ENCODE peak calls at places on chromosome 20, in six cellular contexts. One of them, this sample, is unnamed.

GRCh38 chr20:7199867-7200266 is 432.4 kb downstream of the BMP2 start:
- DNase-seq in retinal pigment epithelial cell: no peak
- DNase-seq in epithelial cell of esophagus: no peak
- DNase-seq in pancreas: no peak
- DNase-seq in CD4-positive, alpha-beta T cell: no peak
- DNase-seq in lower leg skin: no peak
- DNase-seq in this sample: no peak

GRCh38 chr20:61061981-61062380 is 190.1 kb upstream of the CDH4 start:
- DNase-seq in retinal pigment epithelial cell: no peak
- DNase-seq in epithelial cell of esophagus: no peak
- DNase-seq in pancreas: no peak
- DNase-seq in CD4-positive, alpha-beta T cell: no peak
- DNase-seq in lower leg skin: no peak
- DNase-seq in this sample: no peak

GRCh38 chr20:44027686-44028340 is 113.2 kb downstream of the TOX2 start:
- DNase-seq in retinal pigment epithelial cell: no peak
- DNase-seq in epithelial cell of esophagus: no peak
- DNase-seq in pancreas: no peak
- DNase-seq in CD4-positive, alpha-beta T cell: no peak
- DNase-seq in lower leg skin: no peak
- DNase-seq in this sample: peak; percentile 73

GRCh38 chr20:50691585-50692552 is 527 bp upstream of the RIPOR3 start:
- DNase-seq in retinal pigment epithelial cell: no peak
- DNase-seq in epithelial cell of esophagus: peak; percentile 69
- DNase-seq in pancreas: no peak
- DNase-seq in CD4-positive, alpha-beta T cell: no peak
- DNase-seq in lower leg skin: peak; percentile 61
- DNase-seq in this sample: no peak

GRCh38 chr20:45117581-45117980 is 2.6 kb upstream of the WFDC5 start:
- DNase-seq in retinal pigment epithelial cell: no peak
- DNase-seq in epithelial cell of esophagus: no peak
- DNase-seq in pancreas: no peak
- DNase-seq in CD4-positive, alpha-beta T cell: no peak
- DNase-seq in lower leg skin: no peak
- DNase-seq in this sample: no peak

GRCh38 chr20:57224641-57225138 is 41.8 kb downstream of the BMP7 start:
- DNase-seq in retinal pigment epithelial cell: no peak
- DNase-seq in epithelial cell of esophagus: no peak
- DNase-seq in pancreas: no peak
- DNase-seq in CD4-positive, alpha-beta T cell: no peak
- DNase-seq in lower leg skin: peak; percentile 25
- DNase-seq in this sample: no peak

GRCh38 chr20:33437141-33437911 is 6.2 kb downstream of the SNTA1 start:
- DNase-seq in retinal pigment epithelial cell: peak; percentile 83
- DNase-seq in epithelial cell of esophagus: no peak
- DNase-seq in pancreas: peak; percentile 41
- DNase-seq in CD4-positive, alpha-beta T cell: no peak
- DNase-seq in lower leg skin: no peak
- DNase-seq in this sample: peak; percentile 91

GRCh38 chr20:47453167-47453782 is 48.4 kb upstream of the NCOA3 start:
- DNase-seq in retinal pigment epithelial cell: no peak
- DNase-seq in epithelial cell of esophagus: peak; percentile 95
- DNase-seq in pancreas: no peak
- DNase-seq in CD4-positive, alpha-beta T cell: no peak
- DNase-seq in lower leg skin: no peak
- DNase-seq in this sample: no peak

GRCh38 chr20:2519115-2519815 is 10.6 kb upstream of the ZNF343 start:
- DNase-seq in retinal pigment epithelial cell: no peak
- DNase-seq in epithelial cell of esophagus: no peak
- DNase-seq in pancreas: no peak
- DNase-seq in CD4-positive, alpha-beta T cell: no peak
- DNase-seq in lower leg skin: no peak
- DNase-seq in this sample: no peak

GRCh38 chr20:64058536-64058935 is 4.5 kb upstream of the TCEA2 start:
- DNase-seq in retinal pigment epithelial cell: no peak
- DNase-seq in epithelial cell of esophagus: no peak
- DNase-seq in pancreas: no peak
- DNase-seq in CD4-positive, alpha-beta T cell: no peak
- DNase-seq in lower leg skin: no peak
- DNase-seq in this sample: no peak

GRCh38 chr20:24959591-24960301 is 10.7 kb downstream of the CST7 start:
- DNase-seq in retinal pigment epithelial cell: no peak
- DNase-seq in epithelial cell of esophagus: no peak
- DNase-seq in pancreas: no peak
- DNase-seq in CD4-positive, alpha-beta T cell: no peak
- DNase-seq in lower leg skin: no peak
- DNase-seq in this sample: peak; percentile 63

GRCh38 chr20:25864986-25865714 is 168.5 kb upstream of the ZNF337 start:
- DNase-seq in retinal pigment epithelial cell: no peak
- DNase-seq in epithelial cell of esophagus: no peak
- DNase-seq in pancreas: no peak
- DNase-seq in CD4-positive, alpha-beta T cell: no peak
- DNase-seq in lower leg skin: no peak
- DNase-seq in this sample: peak; percentile 77

GRCh38 chr20:48626226-48626937 is 201.4 kb downstream of the PREX1 start:
- DNase-seq in retinal pigment epithelial cell: no peak
- DNase-seq in epithelial cell of esophagus: no peak
- DNase-seq in pancreas: no peak
- DNase-seq in CD4-positive, alpha-beta T cell: no peak
- DNase-seq in lower leg skin: no peak
- DNase-seq in this sample: no peak

GRCh38 chr20:62668441-62669027 is 26.2 kb downstream of the SLCO4A1 start:
- DNase-seq in retinal pigment epithelial cell: no peak
- DNase-seq in epithelial cell of esophagus: peak; percentile 73
- DNase-seq in pancreas: peak; percentile 83
- DNase-seq in CD4-positive, alpha-beta T cell: peak; percentile 24
- DNase-seq in lower leg skin: peak; percentile 69
- DNase-seq in this sample: peak; percentile 91

GRCh38 chr20:38545771-38546170 is 35.2 kb upstream of the ADIG start:
- DNase-seq in retinal pigment epithelial cell: no peak
- DNase-seq in epithelial cell of esophagus: no peak
- DNase-seq in pancreas: no peak
- DNase-seq in CD4-positive, alpha-beta T cell: no peak
- DNase-seq in lower leg skin: no peak
- DNase-seq in this sample: no peak

GRCh38 chr20:57022306-57022705 is 244.1 kb downstream of the BMP7 start:
- DNase-seq in retinal pigment epithelial cell: no peak
- DNase-seq in epithelial cell of esophagus: no peak
- DNase-seq in pancreas: no peak
- DNase-seq in CD4-positive, alpha-beta T cell: no peak
- DNase-seq in lower leg skin: no peak
- DNase-seq in this sample: no peak

GRCh38 chr20:20083796-20084195 is 31.5 kb downstream of the CFAP61 start:
- DNase-seq in retinal pigment epithelial cell: no peak
- DNase-seq in epithelial cell of esophagus: peak; percentile 47
- DNase-seq in pancreas: no peak
- DNase-seq in CD4-positive, alpha-beta T cell: no peak
- DNase-seq in lower leg skin: no peak
- DNase-seq in this sample: no peak

GRCh38 chr20:51319522-51319921 is 223.0 kb downstream of the NFATC2 start:
- DNase-seq in retinal pigment epithelial cell: no peak
- DNase-seq in epithelial cell of esophagus: no peak
- DNase-seq in pancreas: no peak
- DNase-seq in CD4-positive, alpha-beta T cell: no peak
- DNase-seq in lower leg skin: no peak
- DNase-seq in this sample: no peak

GRCh38 chr20:32017711-32018251 is 7.5 kb downstream of the CCM2L start:
- DNase-seq in retinal pigment epithelial cell: no peak
- DNase-seq in epithelial cell of esophagus: peak; percentile 71
- DNase-seq in pancreas: peak; percentile 74
- DNase-seq in CD4-positive, alpha-beta T cell: peak; percentile 28
- DNase-seq in lower leg skin: no peak
- DNase-seq in this sample: no peak

GRCh38 chr20:13648291-13648690 is 9.6 kb upstream of the TASP1 start:
- DNase-seq in retinal pigment epithelial cell: no peak
- DNase-seq in epithelial cell of esophagus: no peak
- DNase-seq in pancreas: no peak
- DNase-seq in CD4-positive, alpha-beta T cell: no peak
- DNase-seq in lower leg skin: no peak
- DNase-seq in this sample: no peak

GRCh38 chr20:13638496-13639477 is at the start of gene TASP1:
- DNase-seq in retinal pigment epithelial cell: peak; percentile 81
- DNase-seq in epithelial cell of esophagus: peak; percentile 100
- DNase-seq in pancreas: peak; percentile 99
- DNase-seq in CD4-positive, alpha-beta T cell: peak; percentile 94
- DNase-seq in lower leg skin: peak; percentile 97
- DNase-seq in this sample: peak; percentile 97

GRCh38 chr20:13649548-13649947 is 10.8 kb upstream of the TASP1 start:
- DNase-seq in retinal pigment epithelial cell: no peak
- DNase-seq in epithelial cell of esophagus: no peak
- DNase-seq in pancreas: no peak
- DNase-seq in CD4-positive, alpha-beta T cell: no peak
- DNase-seq in lower leg skin: peak; percentile 50
- DNase-seq in this sample: no peak

GRCh38 chr20:13648872-13649271 is 10.1 kb upstream of the TASP1 start:
- DNase-seq in retinal pigment epithelial cell: no peak
- DNase-seq in epithelial cell of esophagus: no peak
- DNase-seq in pancreas: no peak
- DNase-seq in CD4-positive, alpha-beta T cell: no peak
- DNase-seq in lower leg skin: no peak
- DNase-seq in this sample: no peak

GRCh38 chr20:13644010-13644409 is 5.3 kb upstream of the TASP1 start:
- DNase-seq in retinal pigment epithelial cell: no peak
- DNase-seq in epithelial cell of esophagus: peak; percentile 83
- DNase-seq in pancreas: no peak
- DNase-seq in CD4-positive, alpha-beta T cell: no peak
- DNase-seq in lower leg skin: no peak
- DNase-seq in this sample: no peak
- TF ChIP-seq CTCF in retinal pigment epithelial cell: no peak
- TF ChIP-seq CTCF in epithelial cell of esophagus: no peak
- TF ChIP-seq CTCF in pancreas: no peak
- TF ChIP-seq CTCF in CD4-positive, alpha-beta T cell: no peak
- TF ChIP-seq CTCF in lower leg skin: no peak
- TF ChIP-seq CTCF in this sample: no peak

GRCh38 chr20:36547186-36548005 is 6.1 kb downstream of the MYL9 start:
- DNase-seq in retinal pigment epithelial cell: no peak
- DNase-seq in epithelial cell of esophagus: no peak
- DNase-seq in pancreas: no peak
- DNase-seq in CD4-positive, alpha-beta T cell: no peak
- DNase-seq in lower leg skin: no peak
- DNase-seq in this sample: no peak

GRCh38 chr20:36546111-36546736 is 4.9 kb downstream of the MYL9 start:
- DNase-seq in retinal pigment epithelial cell: no peak
- DNase-seq in epithelial cell of esophagus: no peak
- DNase-seq in pancreas: no peak
- DNase-seq in CD4-positive, alpha-beta T cell: no peak
- DNase-seq in lower leg skin: no peak
- DNase-seq in this sample: no peak

GRCh38 chr20:36548704-36549627 is 7.6 kb downstream of the MYL9 start:
- DNase-seq in retinal pigment epithelial cell: no peak
- DNase-seq in epithelial cell of esophagus: no peak
- DNase-seq in pancreas: no peak
- DNase-seq in CD4-positive, alpha-beta T cell: no peak
- DNase-seq in lower leg skin: no peak
- DNase-seq in this sample: no peak

GRCh38 chr20:36549628-36549941 is 8.3 kb downstream of the MYL9 start:
- DNase-seq in retinal pigment epithelial cell: no peak
- DNase-seq in epithelial cell of esophagus: no peak
- DNase-seq in pancreas: no peak
- DNase-seq in CD4-positive, alpha-beta T cell: no peak
- DNase-seq in lower leg skin: no peak
- DNase-seq in this sample: no peak

GRCh38 chr20:36548006-36548315 is 6.6 kb downstream of the MYL9 start:
- DNase-seq in retinal pigment epithelial cell: no peak
- DNase-seq in epithelial cell of esophagus: no peak
- DNase-seq in pancreas: no peak
- DNase-seq in CD4-positive, alpha-beta T cell: no peak
- DNase-seq in lower leg skin: no peak
- DNase-seq in this sample: no peak
- TF ChIP-seq CTCF in retinal pigment epithelial cell: peak; percentile 39
- TF ChIP-seq CTCF in epithelial cell of esophagus: peak; percentile 7
- TF ChIP-seq CTCF in pancreas: no peak
- TF ChIP-seq CTCF in CD4-positive, alpha-beta T cell: no peak
- TF ChIP-seq CTCF in lower leg skin: no peak
- TF ChIP-seq CTCF in this sample: peak; percentile 27

GRCh38 chr20:23363257-23363649 is 1.3 kb downstream of the GZF1 start:
- DNase-seq in retinal pigment epithelial cell: no peak
- DNase-seq in epithelial cell of esophagus: no peak
- DNase-seq in pancreas: no peak
- DNase-seq in CD4-positive, alpha-beta T cell: no peak
- DNase-seq in lower leg skin: no peak
- DNase-seq in this sample: no peak

GRCh38 chr20:23361108-23361650 is 803 bp upstream of the GZF1 start:
- DNase-seq in retinal pigment epithelial cell: no peak
- DNase-seq in epithelial cell of esophagus: peak; percentile 38
- DNase-seq in pancreas: no peak
- DNase-seq in CD4-positive, alpha-beta T cell: no peak
- DNase-seq in lower leg skin: no peak
- DNase-seq in this sample: no peak

GRCh38 chr20:23362392-23363256 is 642 bp downstream of the GZF1 start:
- DNase-seq in retinal pigment epithelial cell: no peak
- DNase-seq in epithelial cell of esophagus: peak; percentile 14
- DNase-seq in pancreas: no peak
- DNase-seq in CD4-positive, alpha-beta T cell: no peak
- DNase-seq in lower leg skin: peak; percentile 42
- DNase-seq in this sample: no peak

GRCh38 chr20:23358923-23359572 is 2.9 kb upstream of the GZF1 start:
- DNase-seq in retinal pigment epithelial cell: no peak
- DNase-seq in epithelial cell of esophagus: no peak
- DNase-seq in pancreas: peak; percentile 51
- DNase-seq in CD4-positive, alpha-beta T cell: no peak
- DNase-seq in lower leg skin: no peak
- DNase-seq in this sample: no peak

DNA sequence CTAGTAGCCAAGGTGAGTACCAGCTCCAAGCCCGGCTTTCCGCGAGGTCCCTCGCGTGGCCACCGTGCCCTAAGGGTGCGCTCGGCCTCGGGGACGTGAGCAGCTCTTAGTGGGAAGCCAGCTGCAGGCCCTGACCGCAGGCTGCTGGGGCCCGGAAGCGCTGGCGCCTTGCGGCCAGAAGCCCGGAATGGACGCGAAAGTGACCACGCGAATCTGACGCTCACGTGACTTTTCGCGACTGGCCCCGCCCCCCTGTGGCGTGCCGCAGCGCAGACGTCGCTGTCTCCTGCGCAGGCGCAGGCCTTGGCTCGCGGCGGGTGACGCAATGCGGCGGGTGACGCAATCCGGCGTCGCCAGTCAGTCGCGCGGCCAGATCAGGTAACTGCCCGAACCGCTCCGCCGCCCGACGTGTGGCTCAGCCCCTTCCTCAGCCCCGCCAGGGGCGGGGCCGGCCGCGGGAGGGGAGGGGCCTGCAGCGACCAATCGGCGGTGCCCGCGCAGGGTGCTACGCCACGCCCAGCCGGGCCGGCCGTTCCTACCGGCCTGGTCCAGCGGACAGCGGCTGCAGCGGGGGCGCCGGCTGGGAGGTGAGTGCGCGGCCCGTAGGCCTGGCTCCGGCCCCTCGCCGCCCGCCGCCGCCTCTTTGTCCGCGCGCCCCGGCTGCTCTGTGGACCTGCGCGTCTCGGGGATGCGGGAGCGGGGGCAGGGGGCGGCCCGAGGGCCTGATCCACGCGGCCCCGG is at the start of gene GZF1:
- DNase-seq in retinal pigment epithelial cell: peak; percentile 88
- DNase-seq in epithelial cell of esophagus: peak; percentile 98
- DNase-seq in pancreas: peak; percentile 100
- DNase-seq in CD4-positive, alpha-beta T cell: peak; percentile 96
- DNase-seq in lower leg skin: peak; percentile 97
- DNase-seq in this sample: peak; percentile 100
- TF ChIP-seq CTCF in retinal pigment epithelial cell: no peak
- TF ChIP-seq CTCF in epithelial cell of esophagus: no peak
- TF ChIP-seq CTCF in pancreas: no peak
- TF ChIP-seq CTCF in CD4-positive, alpha-beta T cell: peak; percentile 5
- TF ChIP-seq CTCF in lower leg skin: no peak
- TF ChIP-seq CTCF in this sample: no peak

GRCh38 chr20:3795511-3796468 is at the start of gene CDC25B:
- DNase-seq in retinal pigment epithelial cell: peak; percentile 62
- DNase-seq in epithelial cell of esophagus: peak; percentile 88
- DNase-seq in pancreas: peak; percentile 87
- DNase-seq in CD4-positive, alpha-beta T cell: peak; percentile 82
- DNase-seq in lower leg skin: peak; percentile 94
- DNase-seq in this sample: peak; percentile 96
- TF ChIP-seq CTCF in retinal pigment epithelial cell: peak; percentile 36
- TF ChIP-seq CTCF in epithelial cell of esophagus: peak; percentile 34
- TF ChIP-seq CTCF in pancreas: peak; percentile 29
- TF ChIP-seq CTCF in CD4-positive, alpha-beta T cell: peak; percentile 58
- TF ChIP-seq CTCF in lower leg skin: no peak
- TF ChIP-seq CTCF in this sample: peak; percentile 52